ENCODE peak calls at places on chromosomes 4 and X, in five cellular contexts. One of them, this sample, is unnamed.

GRCh38 chrX:16528620-16529019 is 121.3 kb upstream of the S100G start:
- DNase-seq in psoas muscle: no peak
- DNase-seq in IMR-90: no peak
- DNase-seq in epithelial cell of esophagus: no peak
- DNase-seq in H9: no peak
- DNase-seq in this sample: no peak

GRCh38 chr4:183670251-183670650 is 11.2 kb downstream of the TRAPPC11 start:
- DNase-seq in psoas muscle: no peak
- DNase-seq in IMR-90: no peak
- DNase-seq in H9: no peak
- DNase-seq in epithelial cell of esophagus: no peak
- DNase-seq in this sample: no peak

GRCh38 chr4:151402150-151402865 is 6.7 kb upstream of the FHIP1A start:
- DNase-seq in IMR-90: no peak
- DNase-seq in H9: no peak
- DNase-seq in epithelial cell of esophagus: no peak
- DNase-seq in psoas muscle: no peak
- DNase-seq in this sample: no peak

GRCh38 chr4:77305766-77306165 is 148.8 kb downstream of the CCNG2 start:
- DNase-seq in epithelial cell of esophagus: no peak
- DNase-seq in IMR-90: no peak
- DNase-seq in psoas muscle: no peak
- DNase-seq in H9: no peak
- DNase-seq in this sample: no peak

GRCh38 chrX:44054863-44055601 is 81.8 kb upstream of the NDP start:
- DNase-seq in H9: no peak
- DNase-seq in epithelial cell of esophagus: peak; percentile 23
- DNase-seq in IMR-90: no peak
- DNase-seq in psoas muscle: no peak
- DNase-seq in this sample: no peak

GRCh38 chr4:140888059-140888458 is 131.9 kb upstream of the TBC1D9 start:
- DNase-seq in psoas muscle: no peak
- DNase-seq in H9: no peak
- DNase-seq in IMR-90: no peak
- DNase-seq in epithelial cell of esophagus: no peak
- DNase-seq in this sample: no peak

GRCh38 chr4:182339246-182339645 is 96.0 kb downstream of the TENM3 start:
- DNase-seq in H9: peak; percentile 48
- DNase-seq in IMR-90: no peak
- DNase-seq in psoas muscle: no peak
- DNase-seq in epithelial cell of esophagus: peak; percentile 8
- DNase-seq in this sample: no peak

GRCh38 chrX:72569786-72570185 is 2.9 kb downstream of the HDAC8 start:
- DNase-seq in epithelial cell of esophagus: peak; percentile 77
- DNase-seq in H9: no peak
- DNase-seq in IMR-90: peak; percentile 86
- DNase-seq in psoas muscle: no peak
- DNase-seq in this sample: no peak

GRCh38 chr4:140076307-140076706 is 77.7 kb downstream of the MAML3 start:
- DNase-seq in IMR-90: no peak
- DNase-seq in psoas muscle: no peak
- DNase-seq in H9: no peak
- DNase-seq in epithelial cell of esophagus: no peak
- DNase-seq in this sample: no peak

GRCh38 chr4:79281577-79282359 is 44.1 kb downstream of the NAA11 start:
- DNase-seq in epithelial cell of esophagus: no peak
- DNase-seq in IMR-90: no peak
- DNase-seq in psoas muscle: no peak
- DNase-seq in H9: peak; percentile 26
- DNase-seq in this sample: no peak

GRCh38 chr4:100414016-100414790 is 103.6 kb downstream of the EMCN start:
- DNase-seq in psoas muscle: peak; percentile 56
- DNase-seq in epithelial cell of esophagus: peak; percentile 47
- DNase-seq in IMR-90: peak; percentile 2
- DNase-seq in H9: no peak
- DNase-seq in this sample: no peak

GRCh38 chr4:69025191-69025998 is 70.9 kb upstream of the UGT2B7 start:
- DNase-seq in psoas muscle: no peak
- DNase-seq in IMR-90: no peak
- DNase-seq in H9: peak; percentile 70
- DNase-seq in epithelial cell of esophagus: peak; percentile 13
- DNase-seq in this sample: peak; percentile 25

GRCh38 chrX:46310815-46311497 is 234.3 kb downstream of the ZNF674 start:
- DNase-seq in H9: no peak
- DNase-seq in epithelial cell of esophagus: peak; percentile 63
- DNase-seq in psoas muscle: no peak
- DNase-seq in IMR-90: no peak
- DNase-seq in this sample: no peak

GRCh38 chr4:15964159-15964558 is 1.2 kb upstream of the FGFBP2 start:
- DNase-seq in H9: peak; percentile 64
- DNase-seq in epithelial cell of esophagus: no peak
- DNase-seq in psoas muscle: no peak
- DNase-seq in IMR-90: no peak
- DNase-seq in this sample: no peak
- TF ChIP-seq CTCF in H9: peak; percentile 48
- TF ChIP-seq CTCF in epithelial cell of esophagus: peak; percentile 31
- TF ChIP-seq CTCF in psoas muscle: no peak
- TF ChIP-seq CTCF in IMR-90: no peak
- TF ChIP-seq CTCF in this sample: no peak

GRCh38 chrX:119570351-119570835 is 4.0 kb upstream of the UBE2A start:
- DNase-seq in epithelial cell of esophagus: no peak
- DNase-seq in H9: no peak
- DNase-seq in IMR-90: no peak
- DNase-seq in psoas muscle: no peak
- DNase-seq in this sample: no peak

GRCh38 chrX:119573840-119574393 is 446 bp upstream of the UBE2A start:
- DNase-seq in IMR-90: peak; percentile 20
- DNase-seq in H9: peak; percentile 42
- DNase-seq in epithelial cell of esophagus: peak; percentile 42
- DNase-seq in psoas muscle: peak; percentile 53
- DNase-seq in this sample: no peak

GRCh38 chrX:119573222-119573621 is 1.1 kb upstream of the UBE2A start:
- DNase-seq in psoas muscle: no peak
- DNase-seq in epithelial cell of esophagus: no peak
- DNase-seq in H9: no peak
- DNase-seq in IMR-90: no peak
- DNase-seq in this sample: no peak

GRCh38 chrX:119579414-119579813 is 5.1 kb downstream of the UBE2A start:
- DNase-seq in H9: no peak
- DNase-seq in epithelial cell of esophagus: no peak
- DNase-seq in IMR-90: no peak
- DNase-seq in psoas muscle: no peak
- DNase-seq in this sample: no peak

GRCh38 chrX:119574394-119575266 is at the start of gene UBE2A:
- DNase-seq in epithelial cell of esophagus: peak; percentile 89
- DNase-seq in psoas muscle: peak; percentile 95
- DNase-seq in IMR-90: peak; percentile 87
- DNase-seq in H9: peak; percentile 87
- DNase-seq in this sample: peak; percentile 90
- TF ChIP-seq CTCF in epithelial cell of esophagus: peak; percentile 21
- TF ChIP-seq CTCF in psoas muscle: peak; percentile 38
- TF ChIP-seq CTCF in IMR-90: peak; percentile 38
- TF ChIP-seq CTCF in H9: peak; percentile 43
- TF ChIP-seq CTCF in this sample: no peak

DNA sequence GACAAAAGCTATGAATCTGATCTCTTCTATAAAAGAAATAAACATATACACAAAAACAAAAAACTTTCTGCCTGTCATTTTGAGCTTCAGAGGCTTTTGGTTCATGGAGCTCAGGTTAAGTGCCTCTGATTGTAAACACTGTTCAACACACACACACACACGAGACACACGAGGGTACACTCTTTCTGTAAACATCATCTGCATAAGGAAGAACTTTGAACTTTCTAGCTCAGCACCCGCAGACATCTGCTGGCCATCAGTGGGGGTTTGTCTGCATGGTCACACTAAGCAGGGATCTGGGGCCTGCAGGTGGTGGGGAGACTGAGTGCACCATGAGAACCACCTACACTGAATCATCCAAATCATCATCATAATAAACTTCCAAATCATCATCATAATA is 54.9 kb downstream of the STX18 start:
- DNase-seq in H9: no peak
- DNase-seq in psoas muscle: no peak
- DNase-seq in epithelial cell of esophagus: no peak
- DNase-seq in IMR-90: no peak
- DNase-seq in this sample: no peak
- TF ChIP-seq CTCF in H9: no peak
- TF ChIP-seq CTCF in psoas muscle: no peak
- TF ChIP-seq CTCF in epithelial cell of esophagus: no peak
- TF ChIP-seq CTCF in IMR-90: no peak
- TF ChIP-seq CTCF in this sample: no peak

GRCh38 chr4:30765022-30765421 is 44.9 kb downstream of the PCDH7 start:
- DNase-seq in H9: no peak
- DNase-seq in psoas muscle: no peak
- DNase-seq in IMR-90: no peak
- DNase-seq in epithelial cell of esophagus: no peak
- DNase-seq in this sample: no peak
- TF ChIP-seq CTCF in H9: no peak
- TF ChIP-seq CTCF in psoas muscle: no peak
- TF ChIP-seq CTCF in IMR-90: no peak
- TF ChIP-seq CTCF in epithelial cell of esophagus: no peak
- TF ChIP-seq CTCF in this sample: no peak

DNA sequence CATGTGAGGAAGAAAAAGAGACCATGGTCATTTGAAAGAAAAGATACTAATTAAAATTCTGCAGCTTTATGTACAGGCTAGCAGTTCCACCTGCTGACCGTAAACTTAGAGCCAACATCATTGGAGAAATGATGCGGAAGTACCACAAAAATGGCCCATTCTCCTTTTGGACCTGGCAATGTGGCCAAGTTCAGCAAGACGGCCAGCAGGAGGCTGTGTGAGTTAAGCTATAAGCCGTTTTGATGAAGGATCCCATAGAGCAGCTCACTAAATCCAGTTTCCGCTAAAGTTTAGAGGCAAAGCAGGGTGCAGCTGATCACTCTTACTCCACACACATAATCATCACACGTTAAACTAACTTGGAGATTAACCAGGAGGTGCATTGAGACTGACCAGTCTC is 133.8 kb downstream of the LDB2 start:
- DNase-seq in epithelial cell of esophagus: no peak
- DNase-seq in psoas muscle: no peak
- DNase-seq in H9: peak; percentile 64
- DNase-seq in IMR-90: peak; percentile 29
- DNase-seq in this sample: peak; percentile 27
- TF ChIP-seq CTCF in epithelial cell of esophagus: peak; percentile 5
- TF ChIP-seq CTCF in psoas muscle: no peak
- TF ChIP-seq CTCF in H9: peak; percentile 79
- TF ChIP-seq CTCF in IMR-90: peak; percentile 31
- TF ChIP-seq CTCF in this sample: peak; percentile 38

This sample was measured in glutamatergic neuron.